ENCODE peak calls at places on chromosome 7, in ten cellular contexts. One of them, this sample, is unnamed.

GRCh38 chr7:147519062-147519461 is 1071.5 kb upstream of the C7orf33 start:
- DNase-seq in CD8-positive, alpha-beta memory T cell: no peak
- DNase-seq in IMR-90: no peak
- DNase-seq in CD4-positive, CD25-positive, alpha-beta regulatory T cell: no peak
- DNase-seq in endodermal cell: no peak
- DNase-seq in mammary epithelial cell: no peak
- DNase-seq in CD4-positive, alpha-beta T cell: no peak
- DNase-seq in heart left ventricle: no peak
- DNase-seq in coronary artery: no peak
- DNase-seq in WERI-Rb-1: no peak
- DNase-seq in this sample: no peak

GRCh38 chr7:516216-516605 is 3.4 kb downstream of the PDGFA start:
- DNase-seq in IMR-90: no peak
- DNase-seq in heart left ventricle: no peak
- DNase-seq in mammary epithelial cell: no peak
- DNase-seq in CD8-positive, alpha-beta memory T cell: no peak
- DNase-seq in coronary artery: no peak
- DNase-seq in CD4-positive, CD25-positive, alpha-beta regulatory T cell: no peak
- DNase-seq in WERI-Rb-1: no peak
- DNase-seq in CD4-positive, alpha-beta T cell: no peak
- DNase-seq in endodermal cell: no peak
- DNase-seq in this sample: no peak

GRCh38 chr7:125814030-125814535 is 884.5 kb upstream of the POT1 start:
- DNase-seq in WERI-Rb-1: no peak
- DNase-seq in heart left ventricle: no peak
- DNase-seq in CD4-positive, CD25-positive, alpha-beta regulatory T cell: no peak
- DNase-seq in CD4-positive, alpha-beta T cell: no peak
- DNase-seq in endodermal cell: no peak
- DNase-seq in mammary epithelial cell: no peak
- DNase-seq in CD8-positive, alpha-beta memory T cell: no peak
- DNase-seq in coronary artery: no peak
- DNase-seq in IMR-90: no peak
- DNase-seq in this sample: no peak

GRCh38 chr7:12868027-12868426 is 180.6 kb downstream of the ARL4A start:
- DNase-seq in mammary epithelial cell: no peak
- DNase-seq in endodermal cell: no peak
- DNase-seq in WERI-Rb-1: no peak
- DNase-seq in CD4-positive, alpha-beta T cell: no peak
- DNase-seq in IMR-90: no peak
- DNase-seq in CD4-positive, CD25-positive, alpha-beta regulatory T cell: no peak
- DNase-seq in heart left ventricle: no peak
- DNase-seq in CD8-positive, alpha-beta memory T cell: no peak
- DNase-seq in coronary artery: no peak
- DNase-seq in this sample: no peak

GRCh38 chr7:79806161-79806734 is 328.4 kb upstream of the GNAI1 start:
- DNase-seq in heart left ventricle: no peak
- DNase-seq in CD4-positive, alpha-beta T cell: no peak
- DNase-seq in endodermal cell: no peak
- DNase-seq in CD8-positive, alpha-beta memory T cell: no peak
- DNase-seq in mammary epithelial cell: peak; percentile 8
- DNase-seq in CD4-positive, CD25-positive, alpha-beta regulatory T cell: no peak
- DNase-seq in coronary artery: no peak
- DNase-seq in WERI-Rb-1: no peak
- DNase-seq in IMR-90: peak; percentile 42
- DNase-seq in this sample: no peak

GRCh38 chr7:28217161-28217560 is 36.6 kb upstream of the JAZF1 start:
- DNase-seq in mammary epithelial cell: no peak
- DNase-seq in IMR-90: no peak
- DNase-seq in CD8-positive, alpha-beta memory T cell: no peak
- DNase-seq in WERI-Rb-1: no peak
- DNase-seq in coronary artery: no peak
- DNase-seq in heart left ventricle: no peak
- DNase-seq in endodermal cell: no peak
- DNase-seq in CD4-positive, CD25-positive, alpha-beta regulatory T cell: no peak
- DNase-seq in CD4-positive, alpha-beta T cell: no peak
- DNase-seq in this sample: no peak

GRCh38 chr7:157021071-157021891 is 10.8 kb upstream of the MNX1 start:
- DNase-seq in coronary artery: no peak
- DNase-seq in IMR-90: no peak
- DNase-seq in WERI-Rb-1: no peak
- DNase-seq in endodermal cell: peak; percentile 67
- DNase-seq in CD4-positive, CD25-positive, alpha-beta regulatory T cell: no peak
- DNase-seq in mammary epithelial cell: no peak
- DNase-seq in CD4-positive, alpha-beta T cell: no peak
- DNase-seq in CD8-positive, alpha-beta memory T cell: no peak
- DNase-seq in heart left ventricle: no peak
- DNase-seq in this sample: no peak

GRCh38 chr7:41045556-41046123 is 657.2 kb downstream of the INHBA start:
- DNase-seq in endodermal cell: peak; percentile 63
- DNase-seq in WERI-Rb-1: no peak
- DNase-seq in CD4-positive, CD25-positive, alpha-beta regulatory T cell: no peak
- DNase-seq in IMR-90: no peak
- DNase-seq in CD4-positive, alpha-beta T cell: no peak
- DNase-seq in coronary artery: no peak
- DNase-seq in mammary epithelial cell: peak; percentile 70
- DNase-seq in heart left ventricle: no peak
- DNase-seq in CD8-positive, alpha-beta memory T cell: no peak
- DNase-seq in this sample: no peak

GRCh38 chr7:157406971-157407370 is 70.2 kb downstream of the DNAJB6 start:
- DNase-seq in CD4-positive, CD25-positive, alpha-beta regulatory T cell: no peak
- DNase-seq in heart left ventricle: no peak
- DNase-seq in endodermal cell: no peak
- DNase-seq in IMR-90: no peak
- DNase-seq in mammary epithelial cell: no peak
- DNase-seq in WERI-Rb-1: no peak
- DNase-seq in CD4-positive, alpha-beta T cell: no peak
- DNase-seq in CD8-positive, alpha-beta memory T cell: no peak
- DNase-seq in coronary artery: no peak
- DNase-seq in this sample: no peak

GRCh38 chr7:30069096-30069867 is 41.1 kb downstream of the PLEKHA8 start:
- DNase-seq in mammary epithelial cell: no peak
- DNase-seq in heart left ventricle: no peak
- DNase-seq in CD4-positive, alpha-beta T cell: no peak
- DNase-seq in endodermal cell: no peak
- DNase-seq in CD8-positive, alpha-beta memory T cell: no peak
- DNase-seq in IMR-90: peak; percentile 9
- DNase-seq in WERI-Rb-1: no peak
- DNase-seq in coronary artery: no peak
- DNase-seq in CD4-positive, CD25-positive, alpha-beta regulatory T cell: no peak
- DNase-seq in this sample: no peak

GRCh38 chr7:35722054-35722849 is 27.3 kb upstream of the HERPUD2 start:
- DNase-seq in mammary epithelial cell: no peak
- DNase-seq in heart left ventricle: no peak
- DNase-seq in CD4-positive, alpha-beta T cell: no peak
- DNase-seq in CD4-positive, CD25-positive, alpha-beta regulatory T cell: no peak
- DNase-seq in endodermal cell: no peak
- DNase-seq in CD8-positive, alpha-beta memory T cell: no peak
- DNase-seq in IMR-90: no peak
- DNase-seq in WERI-Rb-1: no peak
- DNase-seq in coronary artery: no peak
- DNase-seq in this sample: no peak

DNA sequence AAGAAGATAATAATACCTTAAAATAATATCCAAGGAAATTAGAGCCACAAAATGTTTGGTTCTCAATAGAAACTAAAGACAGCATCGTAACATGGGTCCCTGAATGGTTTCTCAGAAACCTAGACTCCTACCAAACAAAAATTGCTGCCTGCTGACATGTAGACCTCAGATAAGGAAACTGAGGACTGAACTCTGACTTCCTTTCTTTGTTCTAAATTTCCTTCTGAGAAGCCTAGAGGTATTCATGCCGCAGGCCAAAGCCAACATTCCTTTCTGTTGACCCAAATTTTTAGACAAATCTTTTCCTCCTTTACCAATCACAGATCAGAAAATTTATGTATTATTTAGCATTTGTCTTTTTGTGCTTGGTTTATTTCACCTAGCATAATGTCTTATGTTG is 816.7 kb upstream of the PHF14 start:
- DNase-seq in mammary epithelial cell: no peak
- DNase-seq in endodermal cell: no peak
- DNase-seq in CD4-positive, CD25-positive, alpha-beta regulatory T cell: no peak
- DNase-seq in IMR-90: no peak
- DNase-seq in CD8-positive, alpha-beta memory T cell: no peak
- DNase-seq in CD4-positive, alpha-beta T cell: no peak
- DNase-seq in WERI-Rb-1: no peak
- DNase-seq in coronary artery: no peak
- DNase-seq in heart left ventricle: peak; percentile 15
- DNase-seq in this sample: no peak
- H3K27ac ChIP-seq in mammary epithelial cell: no peak overlapping the region
- H3K27ac ChIP-seq in endodermal cell: no peak overlapping the region
- H3K27ac ChIP-seq in CD4-positive, CD25-positive, alpha-beta regulatory T cell: no peak overlapping the region
- H3K27ac ChIP-seq in IMR-90: no peak overlapping the region
- H3K27ac ChIP-seq in CD8-positive, alpha-beta memory T cell: no peak overlapping the region
- H3K27ac ChIP-seq in CD4-positive, alpha-beta T cell: no peak overlapping the region
- H3K27ac ChIP-seq in WERI-Rb-1: no peak overlapping the region
- H3K27ac ChIP-seq in coronary artery: no peak overlapping the region
- H3K27ac ChIP-seq in heart left ventricle: peak overlapping the region; percentile 70
- H3K27ac ChIP-seq in this sample: no peak overlapping the region

GRCh38 chr7:2886391-2886790 is 42.3 kb upstream of the GNA12 start:
- DNase-seq in mammary epithelial cell: no peak
- DNase-seq in heart left ventricle: no peak
- DNase-seq in WERI-Rb-1: no peak
- DNase-seq in CD8-positive, alpha-beta memory T cell: no peak
- DNase-seq in CD4-positive, alpha-beta T cell: no peak
- DNase-seq in coronary artery: no peak
- DNase-seq in CD4-positive, CD25-positive, alpha-beta regulatory T cell: no peak
- DNase-seq in IMR-90: no peak
- DNase-seq in endodermal cell: peak; percentile 59
- DNase-seq in this sample: no peak
- H3K27ac ChIP-seq in mammary epithelial cell: no peak overlapping the region
- H3K27ac ChIP-seq in heart left ventricle: no peak overlapping the region
- H3K27ac ChIP-seq in WERI-Rb-1: no peak overlapping the region
- H3K27ac ChIP-seq in CD8-positive, alpha-beta memory T cell: no peak overlapping the region
- H3K27ac ChIP-seq in CD4-positive, alpha-beta T cell: no peak overlapping the region
- H3K27ac ChIP-seq in coronary artery: no peak overlapping the region
- H3K27ac ChIP-seq in CD4-positive, CD25-positive, alpha-beta regulatory T cell: no peak overlapping the region
- H3K27ac ChIP-seq in IMR-90: no peak overlapping the region
- H3K27ac ChIP-seq in endodermal cell: no peak overlapping the region
- H3K27ac ChIP-seq in this sample: no peak overlapping the region

DNA sequence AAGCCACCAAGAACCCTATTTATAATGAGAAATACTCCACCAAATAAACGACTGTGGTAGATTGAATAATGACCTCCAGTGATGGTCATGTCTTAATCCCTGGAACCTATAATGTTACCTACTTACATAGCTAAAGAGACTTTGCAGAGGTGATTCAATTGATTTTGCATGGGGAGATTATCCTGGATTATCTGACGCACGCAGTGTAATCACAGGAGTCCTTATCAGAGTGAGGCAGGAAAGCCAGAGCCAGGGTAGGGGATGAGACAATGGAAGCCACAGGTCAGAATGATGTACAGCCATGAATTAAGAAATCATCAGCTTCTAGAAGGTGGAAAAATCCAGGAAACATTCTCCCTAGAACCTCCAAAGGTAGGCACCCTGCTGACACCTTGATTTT is 286.4 kb upstream of the SP4 start:
- DNase-seq in WERI-Rb-1: peak; percentile 59
- DNase-seq in CD4-positive, CD25-positive, alpha-beta regulatory T cell: no peak
- DNase-seq in mammary epithelial cell: no peak
- DNase-seq in heart left ventricle: no peak
- DNase-seq in coronary artery: no peak
- DNase-seq in IMR-90: no peak
- DNase-seq in CD4-positive, alpha-beta T cell: no peak
- DNase-seq in endodermal cell: no peak
- DNase-seq in CD8-positive, alpha-beta memory T cell: no peak
- DNase-seq in this sample: no peak
- H3K27ac ChIP-seq in WERI-Rb-1: no peak overlapping the region
- H3K27ac ChIP-seq in CD4-positive, CD25-positive, alpha-beta regulatory T cell: no peak overlapping the region
- H3K27ac ChIP-seq in mammary epithelial cell: no peak overlapping the region
- H3K27ac ChIP-seq in heart left ventricle: no peak overlapping the region
- H3K27ac ChIP-seq in coronary artery: no peak overlapping the region
- H3K27ac ChIP-seq in IMR-90: no peak overlapping the region
- H3K27ac ChIP-seq in CD4-positive, alpha-beta T cell: no peak overlapping the region
- H3K27ac ChIP-seq in endodermal cell: no peak overlapping the region
- H3K27ac ChIP-seq in CD8-positive, alpha-beta memory T cell: no peak overlapping the region
- H3K27ac ChIP-seq in this sample: no peak overlapping the region

GRCh38 chr7:27133409-27134157 is 3.0 kb upstream of the HOXA4 start:
- DNase-seq in WERI-Rb-1: no peak
- DNase-seq in IMR-90: no peak
- DNase-seq in heart left ventricle: no peak
- DNase-seq in CD4-positive, alpha-beta T cell: no peak
- DNase-seq in endodermal cell: no peak
- DNase-seq in mammary epithelial cell: peak; percentile 57
- DNase-seq in CD4-positive, CD25-positive, alpha-beta regulatory T cell: no peak
- DNase-seq in coronary artery: peak; percentile 43
- DNase-seq in CD8-positive, alpha-beta memory T cell: no peak
- DNase-seq in this sample: no peak
- H3K27ac ChIP-seq in WERI-Rb-1: no peak overlapping the region
- H3K27ac ChIP-seq in IMR-90: peak overlapping the region; percentile 49
- H3K27ac ChIP-seq in heart left ventricle: no peak overlapping the region
- H3K27ac ChIP-seq in CD4-positive, alpha-beta T cell: no peak overlapping the region
- H3K27ac ChIP-seq in endodermal cell: no peak overlapping the region
- H3K27ac ChIP-seq in mammary epithelial cell: peak overlapping the region; percentile 65
- H3K27ac ChIP-seq in CD4-positive, CD25-positive, alpha-beta regulatory T cell: no peak overlapping the region
- H3K27ac ChIP-seq in coronary artery: no peak overlapping the region
- H3K27ac ChIP-seq in CD8-positive, alpha-beta memory T cell: no peak overlapping the region
- H3K27ac ChIP-seq in this sample: no peak overlapping the region

GRCh38 chr7:43626695-43627094 is 43.8 kb downstream of the STK17A start:
- DNase-seq in mammary epithelial cell: no peak
- DNase-seq in IMR-90: no peak
- DNase-seq in heart left ventricle: no peak
- DNase-seq in WERI-Rb-1: no peak
- DNase-seq in CD4-positive, alpha-beta T cell: no peak
- DNase-seq in CD8-positive, alpha-beta memory T cell: no peak
- DNase-seq in CD4-positive, CD25-positive, alpha-beta regulatory T cell: no peak
- DNase-seq in coronary artery: no peak
- DNase-seq in endodermal cell: no peak
- DNase-seq in this sample: no peak
- H3K27ac ChIP-seq in mammary epithelial cell: no peak overlapping the region
- H3K27ac ChIP-seq in IMR-90: no peak overlapping the region
- H3K27ac ChIP-seq in heart left ventricle: no peak overlapping the region
- H3K27ac ChIP-seq in WERI-Rb-1: no peak overlapping the region
- H3K27ac ChIP-seq in CD4-positive, alpha-beta T cell: peak overlapping the region; percentile 45
- H3K27ac ChIP-seq in CD8-positive, alpha-beta memory T cell: no peak overlapping the region
- H3K27ac ChIP-seq in CD4-positive, CD25-positive, alpha-beta regulatory T cell: no peak overlapping the region
- H3K27ac ChIP-seq in coronary artery: no peak overlapping the region
- H3K27ac ChIP-seq in endodermal cell: no peak overlapping the region
- H3K27ac ChIP-seq in this sample: no peak overlapping the region

This sample was measured in caudate nucleus.